ENCODE peak calls at places on chromosomes 3 and 15, in nine cellular contexts. One of them, this sample, is unnamed. For H3K4me1, the result is how much of the 10 kb centered on the place peaks cover.

GRCh38 chr3:168154101-168154500 is 58.4 kb upstream of the GOLIM4 start:
- DNase-seq in sigmoid colon: no peak
- DNase-seq in body of pancreas: no peak
- DNase-seq in suprapubic skin: no peak
- DNase-seq in BE2C: no peak
- DNase-seq in heart left ventricle: no peak
- DNase-seq in HepG2: no peak
- DNase-seq in CD8-positive, alpha-beta T cell: no peak
- DNase-seq in upper lobe of right lung: no peak
- DNase-seq in this sample: no peak

GRCh38 chr15:25058080-25058785 is 103.4 kb downstream of the SNRPN start:
- DNase-seq in upper lobe of right lung: peak
- DNase-seq in body of pancreas: no peak
- DNase-seq in CD8-positive, alpha-beta T cell: no peak
- DNase-seq in BE2C: no peak
- DNase-seq in sigmoid colon: no peak
- DNase-seq in HepG2: no peak
- DNase-seq in heart left ventricle: peak
- DNase-seq in suprapubic skin: peak
- DNase-seq in this sample: no peak

GRCh38 chr3:124322309-124322880 is 330.5 kb upstream of the ROPN1 start:
- DNase-seq in sigmoid colon: no peak
- DNase-seq in CD8-positive, alpha-beta T cell: no peak
- DNase-seq in heart left ventricle: no peak
- DNase-seq in BE2C: no peak
- DNase-seq in suprapubic skin: no peak
- DNase-seq in body of pancreas: no peak
- DNase-seq in upper lobe of right lung: no peak
- DNase-seq in HepG2: no peak
- DNase-seq in this sample: no peak

GRCh38 chr3:127588675-127589577 is 1.6 kb downstream of the TPRA1 start:
- DNase-seq in HepG2: peak
- DNase-seq in BE2C: no peak
- DNase-seq in sigmoid colon: no peak
- DNase-seq in upper lobe of right lung: no peak
- DNase-seq in body of pancreas: no peak
- DNase-seq in CD8-positive, alpha-beta T cell: no peak
- DNase-seq in suprapubic skin: no peak
- DNase-seq in heart left ventricle: peak
- DNase-seq in this sample: no peak

GRCh38 chr15:80550910-80551265 is 144.2 kb upstream of the ABHD17C start:
- DNase-seq in CD8-positive, alpha-beta T cell: no peak
- DNase-seq in BE2C: no peak
- DNase-seq in HepG2: no peak
- DNase-seq in heart left ventricle: no peak
- DNase-seq in upper lobe of right lung: no peak
- DNase-seq in sigmoid colon: no peak
- DNase-seq in suprapubic skin: no peak
- DNase-seq in body of pancreas: no peak
- DNase-seq in this sample: no peak

GRCh38 chr3:121748638-121749275 is 784 bp downstream of the GOLGB1 start:
- DNase-seq in upper lobe of right lung: no peak
- DNase-seq in CD8-positive, alpha-beta T cell: no peak
- DNase-seq in HepG2: peak
- DNase-seq in sigmoid colon: no peak
- DNase-seq in suprapubic skin: no peak
- DNase-seq in body of pancreas: peak
- DNase-seq in heart left ventricle: no peak
- DNase-seq in BE2C: no peak
- DNase-seq in this sample: no peak

GRCh38 chr15:42457445-42458442 is 33.2 kb downstream of the ZNF106 start:
- DNase-seq in body of pancreas: peak
- DNase-seq in CD8-positive, alpha-beta T cell: no peak
- DNase-seq in sigmoid colon: peak
- DNase-seq in upper lobe of right lung: no peak
- DNase-seq in suprapubic skin: peak
- DNase-seq in HepG2: no peak
- DNase-seq in BE2C: peak
- DNase-seq in heart left ventricle: peak
- DNase-seq in this sample: peak

GRCh38 chr3:183764854-183765731 is 60.3 kb downstream of the MAP6D1 start:
- DNase-seq in HepG2: no peak
- DNase-seq in heart left ventricle: no peak
- DNase-seq in body of pancreas: no peak
- DNase-seq in CD8-positive, alpha-beta T cell: no peak
- DNase-seq in BE2C: no peak
- DNase-seq in sigmoid colon: no peak
- DNase-seq in upper lobe of right lung: no peak
- DNase-seq in suprapubic skin: no peak
- DNase-seq in this sample: no peak

GRCh38 chr3:161474139-161474538 is 22.5 kb upstream of the OTOL1 start:
- DNase-seq in sigmoid colon: no peak
- DNase-seq in upper lobe of right lung: no peak
- DNase-seq in BE2C: no peak
- DNase-seq in HepG2: no peak
- DNase-seq in heart left ventricle: no peak
- DNase-seq in suprapubic skin: no peak
- DNase-seq in body of pancreas: no peak
- DNase-seq in CD8-positive, alpha-beta T cell: no peak
- DNase-seq in this sample: no peak

GRCh38 chr3:8336456-8336855 is 165.2 kb upstream of the LMCD1 start:
- DNase-seq in heart left ventricle: no peak
- DNase-seq in sigmoid colon: no peak
- DNase-seq in CD8-positive, alpha-beta T cell: no peak
- DNase-seq in BE2C: no peak
- DNase-seq in HepG2: peak
- DNase-seq in suprapubic skin: no peak
- DNase-seq in body of pancreas: no peak
- DNase-seq in upper lobe of right lung: no peak
- DNase-seq in this sample: no peak

DNA sequence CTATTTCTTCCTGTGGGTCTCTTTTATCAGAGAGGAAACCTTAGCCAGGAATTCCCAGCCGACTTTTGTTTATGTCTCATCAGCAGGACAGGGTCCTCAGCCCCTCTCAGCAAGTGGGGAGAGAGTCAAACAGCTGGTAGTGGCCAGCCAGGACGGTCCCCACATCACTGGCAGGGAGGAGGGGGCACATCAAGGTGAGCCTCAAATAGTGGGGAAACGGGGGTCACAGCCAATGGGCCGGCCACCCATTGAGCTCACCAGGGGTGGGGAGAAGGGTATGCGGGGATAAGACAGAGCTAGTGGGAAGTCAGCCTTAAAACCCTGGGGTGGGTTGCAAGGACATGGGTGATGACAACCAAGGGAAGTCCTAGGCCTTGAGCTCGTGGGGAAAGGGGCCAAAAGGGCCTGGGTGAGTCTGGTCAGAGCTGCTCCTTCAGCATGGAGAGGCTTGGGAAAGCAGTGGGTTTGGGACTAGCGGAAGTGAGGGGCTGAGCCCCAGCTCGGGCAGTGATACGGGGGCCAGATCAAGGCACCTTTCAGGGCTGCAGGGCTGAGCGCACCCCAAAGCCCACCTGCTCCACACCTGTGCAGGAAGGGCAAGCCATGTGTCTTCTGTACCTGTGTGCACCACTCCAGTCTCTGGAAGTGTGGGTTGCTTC is 29.3 kb upstream of the KLF13 start:
- DNase-seq in upper lobe of right lung: peak
- DNase-seq in HepG2: no peak
- DNase-seq in sigmoid colon: peak
- DNase-seq in suprapubic skin: no peak
- DNase-seq in CD8-positive, alpha-beta T cell: no peak
- DNase-seq in heart left ventricle: no peak
- DNase-seq in BE2C: no peak
- DNase-seq in body of pancreas: no peak
- DNase-seq in this sample: no peak
- H3K4me1 ChIP-seq in upper lobe of right lung: under half
- H3K4me1 ChIP-seq in HepG2: half or more
- H3K4me1 ChIP-seq in sigmoid colon: under half
- H3K4me1 ChIP-seq in suprapubic skin: under half
- H3K4me1 ChIP-seq in CD8-positive, alpha-beta T cell: under half
- H3K4me1 ChIP-seq in heart left ventricle: under half
- H3K4me1 ChIP-seq in BE2C: under half
- H3K4me1 ChIP-seq in body of pancreas: under half
- H3K4me1 ChIP-seq in this sample: under half

GRCh38 chr3:50612234-50612972 is 829 bp upstream of the CISH start:
- DNase-seq in heart left ventricle: no peak
- DNase-seq in body of pancreas: no peak
- DNase-seq in suprapubic skin: no peak
- DNase-seq in BE2C: no peak
- DNase-seq in CD8-positive, alpha-beta T cell: no peak
- DNase-seq in HepG2: no peak
- DNase-seq in sigmoid colon: no peak
- DNase-seq in upper lobe of right lung: no peak
- DNase-seq in this sample: no peak
- H3K4me1 ChIP-seq in heart left ventricle: half or more
- H3K4me1 ChIP-seq in body of pancreas: half or more
- H3K4me1 ChIP-seq in suprapubic skin: half or more
- H3K4me1 ChIP-seq in BE2C: under half
- H3K4me1 ChIP-seq in CD8-positive, alpha-beta T cell: half or more
- H3K4me1 ChIP-seq in HepG2: under half
- H3K4me1 ChIP-seq in sigmoid colon: under half
- H3K4me1 ChIP-seq in upper lobe of right lung: half or more
- H3K4me1 ChIP-seq in this sample: under half

GRCh38 chr3:164417955-164418354 is 660.3 kb downstream of the SI start:
- DNase-seq in BE2C: no peak
- DNase-seq in heart left ventricle: no peak
- DNase-seq in CD8-positive, alpha-beta T cell: no peak
- DNase-seq in HepG2: no peak
- DNase-seq in body of pancreas: no peak
- DNase-seq in upper lobe of right lung: no peak
- DNase-seq in suprapubic skin: no peak
- DNase-seq in sigmoid colon: no peak
- DNase-seq in this sample: no peak

GRCh38 chr3:164418426-164418825 is 659.9 kb downstream of the SI start:
- DNase-seq in suprapubic skin: no peak
- DNase-seq in BE2C: no peak
- DNase-seq in body of pancreas: no peak
- DNase-seq in heart left ventricle: no peak
- DNase-seq in CD8-positive, alpha-beta T cell: no peak
- DNase-seq in HepG2: no peak
- DNase-seq in upper lobe of right lung: no peak
- DNase-seq in sigmoid colon: no peak
- DNase-seq in this sample: peak

GRCh38 chr3:164416491-164417222 is 661.6 kb downstream of the SI start:
- DNase-seq in BE2C: no peak
- DNase-seq in sigmoid colon: no peak
- DNase-seq in suprapubic skin: no peak
- DNase-seq in HepG2: no peak
- DNase-seq in CD8-positive, alpha-beta T cell: no peak
- DNase-seq in upper lobe of right lung: no peak
- DNase-seq in heart left ventricle: no peak
- DNase-seq in body of pancreas: no peak
- DNase-seq in this sample: no peak

GRCh38 chr3:164419220-164419619 is 659.1 kb downstream of the SI start:
- DNase-seq in HepG2: no peak
- DNase-seq in sigmoid colon: no peak
- DNase-seq in CD8-positive, alpha-beta T cell: no peak
- DNase-seq in body of pancreas: no peak
- DNase-seq in upper lobe of right lung: no peak
- DNase-seq in suprapubic skin: no peak
- DNase-seq in heart left ventricle: no peak
- DNase-seq in BE2C: no peak
- DNase-seq in this sample: no peak
- H3K4me1 ChIP-seq in HepG2: under half
- H3K4me1 ChIP-seq in sigmoid colon: under half
- H3K4me1 ChIP-seq in CD8-positive, alpha-beta T cell: under half
- H3K4me1 ChIP-seq in body of pancreas: under half
- H3K4me1 ChIP-seq in upper lobe of right lung: under half
- H3K4me1 ChIP-seq in suprapubic skin: under half
- H3K4me1 ChIP-seq in heart left ventricle: under half
- H3K4me1 ChIP-seq in BE2C: under half
- H3K4me1 ChIP-seq in this sample: under half

GRCh38 chr3:147391726-147392082 is 14.6 kb downstream of the ZIC4 start:
- DNase-seq in body of pancreas: no peak
- DNase-seq in sigmoid colon: no peak
- DNase-seq in heart left ventricle: no peak
- DNase-seq in CD8-positive, alpha-beta T cell: no peak
- DNase-seq in HepG2: no peak
- DNase-seq in upper lobe of right lung: no peak
- DNase-seq in BE2C: no peak
- DNase-seq in suprapubic skin: no peak
- DNase-seq in this sample: no peak

GRCh38 chr3:147387550-147388394 is 18.6 kb downstream of the ZIC4 start:
- DNase-seq in heart left ventricle: no peak
- DNase-seq in HepG2: no peak
- DNase-seq in body of pancreas: no peak
- DNase-seq in upper lobe of right lung: no peak
- DNase-seq in CD8-positive, alpha-beta T cell: no peak
- DNase-seq in suprapubic skin: no peak
- DNase-seq in BE2C: no peak
- DNase-seq in sigmoid colon: no peak
- DNase-seq in this sample: no peak

GRCh38 chr3:147390589-147391569 is 15.5 kb downstream of the ZIC4 start:
- DNase-seq in BE2C: no peak
- DNase-seq in heart left ventricle: no peak
- DNase-seq in suprapubic skin: no peak
- DNase-seq in body of pancreas: no peak
- DNase-seq in sigmoid colon: no peak
- DNase-seq in CD8-positive, alpha-beta T cell: no peak
- DNase-seq in HepG2: no peak
- DNase-seq in upper lobe of right lung: no peak
- DNase-seq in this sample: no peak

GRCh38 chr3:147389265-147390175 is 16.8 kb downstream of the ZIC4 start:
- DNase-seq in suprapubic skin: no peak
- DNase-seq in BE2C: no peak
- DNase-seq in CD8-positive, alpha-beta T cell: no peak
- DNase-seq in HepG2: no peak
- DNase-seq in body of pancreas: no peak
- DNase-seq in heart left ventricle: no peak
- DNase-seq in sigmoid colon: no peak
- DNase-seq in upper lobe of right lung: no peak
- DNase-seq in this sample: no peak

DNA sequence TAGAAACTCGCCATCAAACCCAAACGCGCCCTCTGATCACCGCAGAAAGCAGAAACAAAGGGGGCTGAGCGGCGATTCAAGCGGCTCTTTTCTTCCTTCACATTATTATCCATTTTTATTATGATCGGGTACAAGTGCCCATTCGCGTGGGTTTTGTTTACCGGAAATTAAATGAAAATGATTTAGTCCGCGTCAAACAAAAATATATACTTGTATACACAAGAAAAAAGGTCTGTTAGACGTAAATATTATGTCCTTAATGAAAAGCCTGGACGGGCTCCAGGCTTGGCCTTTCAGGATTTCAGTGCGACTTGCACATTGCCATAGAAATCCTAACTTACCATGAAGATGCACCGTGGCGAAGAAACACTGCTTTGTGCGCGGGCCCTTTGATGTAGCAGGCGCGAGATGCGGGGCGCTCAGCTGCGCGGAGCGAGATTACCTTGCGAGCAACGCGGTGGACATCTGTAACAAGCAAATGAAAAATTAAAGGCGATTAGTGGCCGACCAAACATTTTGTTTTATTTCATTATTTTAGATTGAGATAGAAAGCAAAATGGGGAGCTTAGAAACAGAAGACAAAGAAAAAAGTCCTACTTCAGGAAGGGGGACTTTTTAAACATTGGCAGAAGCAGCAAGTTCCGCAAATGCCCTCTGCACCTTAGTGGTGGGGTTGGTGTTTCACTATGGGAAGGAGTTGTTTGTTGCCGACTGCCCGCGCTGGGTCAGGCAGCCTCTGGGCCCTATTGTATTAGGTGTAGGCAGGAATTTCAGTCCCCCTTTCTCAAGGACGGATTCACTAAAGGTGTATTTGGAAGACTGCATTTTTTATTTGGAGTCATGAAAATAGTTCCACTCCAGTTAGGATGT is 17.7 kb downstream of the ZIC4 start:
- DNase-seq in sigmoid colon: no peak
- DNase-seq in body of pancreas: no peak
- DNase-seq in suprapubic skin: no peak
- DNase-seq in heart left ventricle: no peak
- DNase-seq in BE2C: no peak
- DNase-seq in CD8-positive, alpha-beta T cell: no peak
- DNase-seq in HepG2: no peak
- DNase-seq in upper lobe of right lung: no peak
- DNase-seq in this sample: no peak
- H3K4me1 ChIP-seq in sigmoid colon: under half
- H3K4me1 ChIP-seq in body of pancreas: under half
- H3K4me1 ChIP-seq in suprapubic skin: under half
- H3K4me1 ChIP-seq in heart left ventricle: under half
- H3K4me1 ChIP-seq in BE2C: under half
- H3K4me1 ChIP-seq in CD8-positive, alpha-beta T cell: under half
- H3K4me1 ChIP-seq in HepG2: under half
- H3K4me1 ChIP-seq in upper lobe of right lung: under half
- H3K4me1 ChIP-seq in this sample: under half